ENCODE peak calls at places on chromosome 2, in five cellular contexts. A is Caco-2, I is dorsolateral prefrontal cortex, V is left lung, X is OCI-LY7. Y is an unnamed sample.

GRCh38 chr2:23637011-23637778 is 252.2 kb downstream of the KLHL29 start:
- DNase-seq in V (peak), A (no peak), X (no peak), I (no peak), Y (no peak)

GRCh38 chr2:240203842-240204270 is 63.4 kb upstream of the OTOS start:
- DNase-seq in V (no peak), X (no peak), A (no peak), I (peak), Y (no peak)

GRCh38 chr2:174730530-174731018 is 33.7 kb downstream of the CHRNA1 start:
- DNase-seq in V (no peak), X (no peak), A (no peak), I (no peak), Y (no peak)

GRCh38 chr2:170966648-170967396 is 37.8 kb downstream of the GORASP2 start:
- DNase-seq in I (no peak), V (no peak), A (peak), X (no peak), Y (peak)

GRCh38 chr2:9281145-9281544 is 74.5 kb downstream of the ASAP2 start:
- DNase-seq in I (no peak), X (no peak), V (no peak), A (no peak), Y (no peak)

GRCh38 chr2:133109772-133110171 is 439.8 kb upstream of the LYPD1 start:
- DNase-seq in X (no peak), I (no peak), A (no peak), V (no peak), Y (no peak)

GRCh38 chr2:186570587-186570986 is 19.3 kb upstream of the ITGAV start:
- DNase-seq in X (no peak), A (no peak), V (no peak), I (no peak), Y (no peak)

GRCh38 chr2:205474746-205475145 is 207.6 kb upstream of the NRP2 start:
- DNase-seq in I (no peak), X (no peak), A (no peak), V (no peak), Y (no peak)

GRCh38 chr2:11873766-11874165 is 127.3 kb downstream of the LPIN1 start:
- DNase-seq in V (no peak), A (no peak), X (no peak), I (no peak), Y (no peak)

GRCh38 chr2:15980605-15981098 is 40.3 kb downstream of the MYCN start:
- DNase-seq in A (no peak), I (no peak), V (no peak), X (no peak), Y (no peak)

GRCh38 chr2:47595115-47595514 is 187.8 kb upstream of the MSH6 start:
- DNase-seq in V (no peak), X (no peak), I (no peak), A (no peak), Y (no peak)
- TF ChIP-seq CTCF in V (no peak), X (no peak), I (no peak), A (no peak), Y (no peak)

DNA sequence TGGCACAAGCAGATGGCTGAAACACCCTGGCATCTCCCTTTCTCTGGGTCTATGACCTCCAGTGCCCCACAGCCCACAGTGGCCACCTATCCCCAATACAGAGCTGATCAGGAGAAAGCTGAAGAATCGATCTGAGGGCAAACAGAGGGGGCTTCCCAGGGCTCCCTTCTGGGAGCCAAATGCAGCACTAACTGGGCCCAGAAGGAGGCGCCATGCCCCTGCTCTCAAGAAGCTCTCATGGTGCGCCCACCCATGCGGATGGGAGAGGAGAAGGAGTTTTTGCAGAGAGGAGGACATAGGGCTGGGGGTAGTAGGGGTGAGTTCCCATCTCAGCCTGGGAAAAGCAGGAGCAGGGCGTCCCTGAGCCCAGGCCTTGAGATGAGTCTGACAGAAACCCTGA is 787.3 kb upstream of the RAB6C start:
- DNase-seq in A (no peak), V (no peak), X (no peak), I (no peak), Y (no peak)
- TF ChIP-seq CTCF in A (no peak), V (no peak), X (peak), I (no peak), Y (peak)

DNA sequence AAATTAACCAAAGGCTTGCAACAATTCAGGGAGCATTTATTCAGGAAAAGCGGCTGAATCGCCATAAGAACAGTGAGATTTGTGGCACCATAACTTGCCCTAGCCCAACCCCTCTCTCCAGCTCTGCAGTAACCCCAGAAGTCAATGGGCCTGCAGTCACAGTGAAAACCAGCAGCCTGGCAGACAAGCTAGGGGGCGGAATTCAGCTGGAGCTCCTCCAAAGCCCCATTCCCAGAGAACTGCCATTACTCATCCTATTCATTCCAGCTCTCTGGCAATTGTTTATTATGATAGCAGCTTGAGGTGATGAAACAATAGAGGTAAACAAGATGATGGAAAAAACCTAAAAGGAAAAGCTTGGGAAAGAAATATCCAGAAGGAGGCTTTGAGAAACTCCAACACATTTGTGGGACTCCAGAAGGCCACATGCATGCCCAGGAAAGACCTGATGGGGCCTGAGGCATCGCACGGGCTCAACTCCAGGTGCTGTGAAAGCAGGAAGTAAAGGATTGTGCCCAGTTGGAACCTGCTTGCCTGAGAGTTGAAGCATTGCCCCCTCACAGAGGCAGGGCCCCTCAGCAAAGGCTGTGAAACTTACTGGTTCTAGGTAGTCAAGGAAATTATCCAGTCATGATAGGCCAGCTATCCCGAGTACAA is 126.8 kb downstream of the TWIST2 start:
- DNase-seq in V (no peak), I (peak), X (no peak), A (no peak), Y (no peak)
- TF ChIP-seq CTCF in V (no peak), I (peak), X (no peak), A (no peak), Y (no peak)

GRCh38 chr2:212975333-212975732 is 176.1 kb downstream of the IKZF2 start:
- DNase-seq in V (no peak), X (no peak), I (no peak), A (no peak), Y (no peak)
- TF ChIP-seq CTCF in V (no peak), X (no peak), I (no peak), A (no peak), Y (no peak)

GRCh38 chr2:195319112-195319460 is 337.9 kb upstream of the SLC39A10 start:
- DNase-seq in A (no peak), X (no peak), I (no peak), V (no peak), Y (no peak)
- TF ChIP-seq CTCF in A (no peak), X (no peak), I (no peak), V (no peak), Y (no peak)

GRCh38 chr2:6865346-6866238 is at the start of gene CMPK2:
- DNase-seq in X (peak), V (peak), I (peak), A (peak), Y (peak)
- TF ChIP-seq CTCF in X (peak), V (peak), I (no peak), A (no peak), Y (no peak)

GRCh38 chr2:96739051-96739632 is 722 bp downstream of the LMAN2L start:
- DNase-seq in V (no peak), X (no peak), A (no peak), I (no peak), Y (no peak)

GRCh38 chr2:96734899-96735585 is 4.8 kb downstream of the LMAN2L start:
- DNase-seq in I (no peak), V (no peak), X (no peak), A (no peak), Y (no peak)

GRCh38 chr2:96737831-96738230 is 2.0 kb downstream of the LMAN2L start:
- DNase-seq in I (no peak), V (no peak), X (no peak), A (no peak), Y (no peak)

GRCh38 chr2:96737251-96737650 is 2.6 kb downstream of the LMAN2L start:
- DNase-seq in X (no peak), I (no peak), V (no peak), A (no peak), Y (no peak)

DNA sequence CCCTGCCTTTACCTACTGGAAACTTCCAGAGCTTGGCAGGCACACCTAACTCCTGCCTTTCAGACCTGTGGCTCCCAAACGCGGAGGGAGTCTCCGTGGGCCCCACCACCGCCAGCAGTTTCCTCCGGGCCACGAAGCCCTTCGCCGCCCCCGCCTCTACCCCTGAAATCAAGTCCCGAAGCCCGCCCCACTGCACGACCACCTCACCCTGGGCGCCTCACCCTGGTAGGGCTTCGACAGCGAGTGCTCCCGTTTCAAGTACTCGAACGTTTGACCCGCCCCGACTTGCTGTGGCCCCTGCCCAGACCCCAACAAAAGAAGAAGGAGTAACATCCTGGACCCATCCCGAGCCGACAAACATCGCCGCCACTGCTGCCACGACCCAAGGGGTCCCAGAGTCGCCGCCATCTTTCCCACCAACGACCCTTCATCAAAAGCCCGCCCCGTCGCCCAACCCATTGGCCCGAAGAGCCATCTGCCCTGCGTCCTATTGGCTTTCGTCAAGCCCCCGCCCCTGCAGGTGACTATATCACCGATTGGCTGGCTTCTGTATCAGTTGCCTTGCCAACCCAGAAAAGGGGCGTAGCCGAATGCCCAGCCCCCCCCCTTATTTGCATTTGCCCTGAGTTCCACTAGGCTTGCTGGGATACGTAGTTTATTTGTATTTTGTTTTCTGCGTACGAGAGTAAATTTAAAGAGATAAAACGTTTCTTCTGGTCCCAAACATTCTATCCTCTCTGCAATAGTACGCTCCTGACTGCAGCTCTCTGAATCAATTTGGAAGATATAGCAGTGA is at the start of gene LMAN2L:
- DNase-seq in V (peak), A (peak), I (peak), X (peak), Y (peak)
- TF ChIP-seq CTCF in V (no peak), A (peak), I (peak), X (no peak), Y (no peak)

Y was measured in nephron progenitor cell.